ENCODE peak calls at places on chromosomes 5 and 9, in six cellular contexts. D is HCT116, K is hepatocyte, Y is GM23248, Z is neural progenitor cell, T is OCI-LY7. E is an unnamed sample.

GRCh38 chr5:52356311-52356918 is 431.3 kb upstream of the ITGA1 start:
- DNase-seq in D (no peak), K (peak; percentile 32), Y (peak; percentile 35), Z (peak; percentile 40), T (peak; percentile 2), E (peak; percentile 25)

GRCh38 chr9:38380230-38380871 is 12.2 kb upstream of the ALDH1B1 start:
- DNase-seq in D (no peak), K (no peak), Y (peak; percentile 45), Z (no peak), T (no peak), E (no peak)

GRCh38 chr9:14018061-14018460 is 295.9 kb downstream of the NFIB start:
- DNase-seq in D (no peak), K (peak; percentile 24), Y (peak; percentile 78), Z (no peak), T (no peak), E (no peak)

GRCh38 chr5:66757219-66757833 is 161.1 kb downstream of the MAST4 start:
- DNase-seq in D (peak; percentile 18), K (peak; percentile 78), Y (peak; percentile 81), Z (peak; percentile 64), T (peak; percentile 63), E (peak; percentile 50)

GRCh38 chr9:77725820-77726219 is 77.7 kb upstream of the GNA14 start:
- DNase-seq in D (no peak), K (no peak), Y (no peak), Z (no peak), T (no peak), E (no peak)

GRCh38 chr5:150609843-150610584 is 30.4 kb upstream of the SYNPO start:
- DNase-seq in D (no peak), K (peak; percentile 58), Y (no peak), Z (no peak), T (no peak), E (no peak)

GRCh38 chr5:50667079-50667652 is 729 bp downstream of the PARP8 start:
- DNase-seq in D (no peak), K (peak; percentile 68), Y (peak; percentile 75), Z (peak; percentile 82), T (peak; percentile 64), E (peak; percentile 80)

GRCh38 chr5:133460172-133460758 is 152.1 kb downstream of the FSTL4 start:
- DNase-seq in D (peak; percentile 19), K (no peak), Y (peak; percentile 34), Z (peak; percentile 75), T (peak; percentile 52), E (peak; percentile 55)

GRCh38 chr5:154312000-154312399 is 121.5 kb downstream of the GALNT10 start:
- DNase-seq in D (no peak), K (no peak), Y (no peak), Z (no peak), T (no peak), E (no peak)

GRCh38 chr9:5586391-5586802 is 42.5 kb upstream of the RIC1 start:
- DNase-seq in D (no peak), K (no peak), Y (peak; percentile 82), Z (no peak), T (peak; percentile 49), E (no peak)

GRCh38 chr5:17248999-17249634 is 31.7 kb downstream of the BASP1 start:
- DNase-seq in D (no peak), K (peak; percentile 60), Y (peak; percentile 98), Z (no peak), T (no peak), E (no peak)

GRCh38 chr5:130037905-130038304 is 133.6 kb downstream of the CHSY3 start:
- DNase-seq in D (no peak), K (no peak), Y (no peak), Z (no peak), T (no peak), E (no peak)

GRCh38 chr5:132489871-132490483 is 596 bp downstream of the IRF1 start:
- DNase-seq in D (no peak), K (peak; percentile 72), Y (peak; percentile 80), Z (peak; percentile 62), T (peak; percentile 70), E (peak; percentile 87)

GRCh38 chr9:89433826-89434225 is 64.1 kb downstream of the SEMA4D start:
- DNase-seq in D (no peak), K (no peak), Y (peak; percentile 85), Z (no peak), T (no peak), E (no peak)

GRCh38 chr9:91677822-91678221 is 254.2 kb upstream of the NFIL3 start:
- DNase-seq in D (no peak), K (no peak), Y (no peak), Z (peak; percentile 40), T (no peak), E (peak; percentile 54)

GRCh38 chr5:177447611-177448243 is 1.1 kb downstream of the PRR7 start:
- DNase-seq in D (peak; percentile 73), K (peak; percentile 60), Y (peak; percentile 83), Z (peak; percentile 85), T (peak; percentile 43), E (peak; percentile 77)

GRCh38 chr5:116573617-116574431 is 799 bp downstream of the SEMA6A start:
- DNase-seq in D (no peak), K (peak; percentile 43), Y (peak; percentile 35), Z (peak; percentile 64), T (no peak), E (peak; percentile 69)

GRCh38 chr5:21776466-21776865 is 1076.7 kb downstream of the CDH12 start:
- DNase-seq in D (no peak), K (no peak), Y (no peak), Z (no peak), T (no peak), E (no peak)

GRCh38 chr5:58999804-59000595 is 417.1 kb downstream of the RAB3C start:
- DNase-seq in D (peak; percentile 6), K (no peak), Y (no peak), Z (peak; percentile 29), T (no peak), E (peak; percentile 8)

GRCh38 chr9:127809562-127810377 is 7.1 kb downstream of the FPGS start:
- DNase-seq in D (no peak), K (peak; percentile 80), Y (peak; percentile 56), Z (peak; percentile 87), T (peak; percentile 68), E (peak; percentile 89)

GRCh38 chr5:54964405-54964804 is 21.0 kb downstream of the ESM1 start:
- DNase-seq in D (no peak), K (no peak), Y (no peak), Z (no peak), T (no peak), E (no peak)

GRCh38 chr9:120608421-120608820 is 28.5 kb upstream of the CDK5RAP2 start:
- DNase-seq in D (no peak), K (no peak), Y (peak; percentile 25), Z (no peak), T (no peak), E (no peak)

GRCh38 chr5:176388003-176388340 is 426 bp downstream of the NOP16 start:
- DNase-seq in D (no peak), K (peak; percentile 40), Y (peak; percentile 60), Z (peak; percentile 31), T (peak; percentile 37), E (peak; percentile 65)

GRCh38 chr9:135887021-135887507 is 20.3 kb downstream of the CAMSAP1 start:
- DNase-seq in D (no peak), K (no peak), Y (peak; percentile 37), Z (no peak), T (no peak), E (no peak)

GRCh38 chr9:135888766-135889394 is 18.5 kb downstream of the CAMSAP1 start:
- DNase-seq in D (no peak), K (no peak), Y (no peak), Z (no peak), T (peak; percentile 33), E (no peak)

GRCh38 chr9:135889564-135890189 is 17.7 kb downstream of the CAMSAP1 start:
- DNase-seq in D (no peak), K (no peak), Y (no peak), Z (peak; percentile 27), T (no peak), E (no peak)

GRCh38 chr9:135887585-135888050 is 19.7 kb downstream of the CAMSAP1 start:
- DNase-seq in D (no peak), K (no peak), Y (no peak), Z (peak; percentile 36), T (peak; percentile 67), E (no peak)

GRCh38 chr9:135888126-135888765 is 19.1 kb downstream of the CAMSAP1 start:
- DNase-seq in D (no peak), K (no peak), Y (no peak), Z (no peak), T (no peak), E (no peak)
- H4K20me1 ChIP-seq in D (peaks cover 4% of the 10 kb centered on the region), K (peaks cover 97% of the 10 kb centered on the region), Y (peaks cover 21% of the 10 kb centered on the region), Z (peaks cover 100% of the 10 kb centered on the region), T (peaks cover 19% of the 10 kb centered on the region), E (peaks cover 100% of the 10 kb centered on the region)

GRCh38 chr5:135135530-135136201 is 101.6 kb upstream of the PITX1 start:
- DNase-seq in D (peak; percentile 36), K (no peak), Y (peak; percentile 89), Z (no peak), T (no peak), E (no peak)
- TF ChIP-seq EZH2phosphoT487 in D (no peak), K (no peak), Y (no peak), Z (no peak), T (no peak), E (no peak)

GRCh38 chr5:72433520-72433919 is 73.7 kb downstream of the ZNF366 start:
- DNase-seq in D (no peak), K (no peak), Y (no peak), Z (no peak), T (no peak), E (no peak)

GRCh38 chr5:72436796-72437471 is 70.3 kb downstream of the ZNF366 start:
- DNase-seq in D (no peak), K (no peak), Y (no peak), Z (no peak), T (no peak), E (no peak)

GRCh38 chr5:72438141-72438540 is 69.1 kb downstream of the ZNF366 start:
- DNase-seq in D (no peak), K (no peak), Y (peak; percentile 23), Z (no peak), T (no peak), E (no peak)

GRCh38 chr5:72434781-72435437 is 72.3 kb downstream of the ZNF366 start:
- DNase-seq in D (no peak), K (no peak), Y (no peak), Z (no peak), T (no peak), E (no peak)

GRCh38 chr5:72434056-72434780 is 73.0 kb downstream of the ZNF366 start:
- DNase-seq in D (no peak), K (no peak), Y (no peak), Z (no peak), T (no peak), E (no peak)
- H4K20me1 ChIP-seq in D (no peaks in the 10 kb centered on the region), K (no peaks in the 10 kb centered on the region), Y (no peaks in the 10 kb centered on the region), Z (no peaks in the 10 kb centered on the region), T (no peaks in the 10 kb centered on the region), E (no peaks in the 10 kb centered on the region)

GRCh38 chr9:129200255-129200654 is 22.2 kb upstream of the IER5L start:
- DNase-seq in D (no peak), K (no peak), Y (no peak), Z (no peak), T (no peak), E (no peak)

GRCh38 chr9:129201289-129201688 is 23.2 kb upstream of the IER5L start:
- DNase-seq in D (no peak), K (no peak), Y (no peak), Z (no peak), T (no peak), E (no peak)

GRCh38 chr9:129198737-129199435 is 20.8 kb upstream of the IER5L start:
- DNase-seq in D (no peak), K (no peak), Y (no peak), Z (no peak), T (peak; percentile 31), E (no peak)

GRCh38 chr9:129195606-129196005 is 17.5 kb upstream of the IER5L start:
- DNase-seq in D (no peak), K (no peak), Y (no peak), Z (no peak), T (no peak), E (no peak)

GRCh38 chr9:129197978-129198736 is 20.1 kb upstream of the IER5L start:
- DNase-seq in D (no peak), K (peak; percentile 48), Y (peak; percentile 94), Z (no peak), T (no peak), E (no peak)
- TF ChIP-seq EZH2phosphoT487 in D (no peak), K (no peak), Y (no peak), Z (no peak), T (no peak), E (no peak)